ENCODE peak calls at places on chromosomes 13 and 19, in five cellular contexts. R is AG09319, I is fibroblast of lung, L is astrocyte of the spinal cord, U is mesothelial cell of epicardium. T is an unnamed sample.

GRCh38 chr13:37403776-37404497 is 194.6 kb downstream of the POSTN start:
- DNase-seq in U (no peak), R (peak; percentile 95), I (peak; percentile 99), L (peak; percentile 92), T (peak; percentile 21)

GRCh38 chr19:17210296-17210695 is 4.9 kb upstream of the USE1 start:
- DNase-seq in L (no peak), R (no peak), I (no peak), U (no peak), T (no peak)

GRCh38 chr13:75372517-75372916 is 109.5 kb downstream of the TBC1D4 start:
- DNase-seq in I (no peak), L (peak; percentile 67), U (no peak), R (no peak), T (peak; percentile 57)

GRCh38 chr19:7307590-7308218 is 13.5 kb upstream of the INSR start:
- DNase-seq in R (no peak), I (no peak), U (no peak), L (no peak), T (no peak)

GRCh38 chr19:6739390-6739883 is at the start of gene TRIP10:
- DNase-seq in I (peak; percentile 62), L (peak; percentile 79), U (peak; percentile 84), R (peak; percentile 39), T (peak; percentile 30)

GRCh38 chr13:29507356-29507755 is 88.1 kb downstream of the SLC7A1 start:
- DNase-seq in U (no peak), L (no peak), R (no peak), I (no peak), T (no peak)

GRCh38 chr19:17475541-17476115 is 5.3 kb downstream of the SLC27A1 start:
- DNase-seq in I (peak; percentile 75), R (no peak), L (peak; percentile 64), U (no peak), T (peak; percentile 24)

GRCh38 chr13:97537110-97537509 is 103.1 kb downstream of the RAP2A start:
- DNase-seq in I (no peak), U (no peak), R (no peak), L (no peak), T (no peak)

GRCh38 chr13:48602296-48603040 is 51.3 kb upstream of the CYSLTR2 start:
- DNase-seq in R (no peak), L (no peak), U (no peak), I (no peak), T (no peak)

GRCh38 chr13:25371608-25372274 is at the start of gene ATP8A2:
- DNase-seq in I (peak; percentile 5), U (peak; percentile 60), R (no peak), L (no peak), T (no peak)
- TF ChIP-seq CTCF in I (no peak), U (no peak), R (no peak), L (no peak), T (no peak)

GRCh38 chr13:109951491-109951890 is 165.1 kb upstream of the IRS2 start:
- DNase-seq in I (no peak), L (no peak), U (no peak), R (no peak), T (no peak)
- TF ChIP-seq CTCF in I (no peak), L (no peak), U (no peak), R (no peak), T (no peak)

GRCh38 chr19:34336781-34337271 is 28.2 kb upstream of the GPI start:
- DNase-seq in I (no peak), L (peak; percentile 40), U (no peak), R (no peak), T (peak; percentile 29)
- TF ChIP-seq CTCF in I (peak; percentile 65), L (peak; percentile 49), U (peak; percentile 95), R (peak; percentile 62), T (peak; percentile 93)

GRCh38 chr13:60384911-60385310 is 12.1 kb upstream of the TDRD3 start:
- DNase-seq in R (no peak), L (no peak), U (no peak), I (no peak), T (no peak)

GRCh38 chr13:60379837-60380236 is 17.2 kb upstream of the TDRD3 start:
- DNase-seq in L (no peak), U (no peak), R (no peak), I (no peak), T (no peak)
- TF ChIP-seq CTCF in L (no peak), U (no peak), R (no peak), I (peak; percentile 24), T (peak; percentile 42)

GRCh38 chr13:73610799-73611592 is 523.2 kb downstream of the KLF12 start:
- DNase-seq in R (no peak), U (no peak), I (no peak), L (no peak), T (no peak)
- TF ChIP-seq CTCF in R (no peak), U (no peak), I (no peak), L (no peak), T (no peak)

DNA sequence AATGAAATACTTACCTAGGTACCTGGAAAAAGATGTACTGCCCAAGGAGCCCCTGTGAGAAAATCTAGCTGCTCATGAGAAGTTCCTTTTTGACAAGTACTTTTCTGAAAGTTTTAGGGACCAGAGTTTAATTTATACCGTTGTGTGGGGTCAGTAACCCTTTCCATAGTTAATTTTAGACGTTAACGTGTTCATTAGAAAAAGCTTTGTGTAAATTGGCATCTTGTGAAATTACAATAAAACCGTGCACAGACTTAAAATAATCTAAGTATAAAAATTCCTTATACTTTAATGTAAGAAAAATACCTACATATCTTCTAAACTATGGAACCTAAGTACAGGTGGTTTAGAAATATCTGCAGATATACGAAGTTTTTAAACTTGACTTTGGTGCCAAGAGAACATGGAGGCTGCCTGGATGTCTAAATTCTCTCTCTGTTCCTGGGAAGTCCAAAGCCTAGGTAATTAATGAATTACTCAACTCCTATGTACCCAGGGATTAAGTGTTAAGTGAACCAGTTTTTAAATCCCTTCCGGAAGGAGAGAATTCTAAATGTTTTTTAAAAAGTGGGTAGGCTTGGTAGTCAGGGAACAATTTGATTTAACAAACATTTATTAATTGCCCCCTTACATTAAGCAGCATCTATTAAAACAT is 50.2 kb upstream of the PDX1 start:
- DNase-seq in U (no peak), I (no peak), R (no peak), L (no peak), T (no peak)
- TF ChIP-seq CTCF in U (peak; percentile 16), I (no peak), R (no peak), L (no peak), T (peak; percentile 26)

GRCh38 chr13:88144580-88144979 is 473.4 kb downstream of the SLITRK5 start:
- DNase-seq in I (no peak), L (no peak), U (no peak), R (no peak), T (no peak)
- TF ChIP-seq CTCF in I (no peak), L (no peak), U (no peak), R (no peak), T (no peak)

DNA sequence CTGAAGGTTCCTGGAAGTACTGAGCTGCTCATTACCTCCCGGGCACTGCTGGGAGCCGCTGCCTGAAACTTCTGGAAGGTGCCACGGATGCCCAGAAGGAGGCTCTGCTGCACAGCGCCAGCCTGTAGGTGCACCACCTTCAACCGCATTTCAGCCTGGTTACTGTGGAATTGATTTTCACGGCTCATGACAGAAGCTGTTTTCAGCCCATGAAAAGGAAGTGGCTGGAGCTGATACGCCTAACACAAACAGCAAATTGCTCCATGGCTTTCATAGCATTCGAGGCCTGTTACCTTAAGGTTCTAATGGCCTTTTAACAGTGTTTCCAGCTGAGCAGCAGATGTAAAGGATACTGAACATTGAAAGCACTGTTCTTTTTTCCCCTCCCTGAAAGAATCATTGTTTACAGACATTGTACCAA is 22.0 kb downstream of the GPC6 start:
- DNase-seq in R (no peak), L (peak; percentile 88), I (peak; percentile 79), U (no peak), T (peak; percentile 27)
- TF ChIP-seq CTCF in R (no peak), L (peak; percentile 76), I (peak; percentile 21), U (no peak), T (peak; percentile 50)

GRCh38 chr19:35136231-35136630 is 1.4 kb upstream of the LGI4 start:
- DNase-seq in I (no peak), R (no peak), U (no peak), L (no peak), T (no peak)

GRCh38 chr19:35136977-35137702 is 1.5 kb upstream of the FXYD1 start:
- DNase-seq in U (no peak), R (no peak), I (no peak), L (no peak), T (no peak)

GRCh38 chr19:35133826-35134225 is 1.0 kb downstream of the LGI4 start:
- DNase-seq in U (no peak), L (no peak), R (no peak), I (no peak), T (no peak)

GRCh38 chr19:35134601-35135091 is at the start of gene LGI4:
- DNase-seq in U (no peak), L (no peak), R (no peak), I (no peak), T (no peak)

DNA sequence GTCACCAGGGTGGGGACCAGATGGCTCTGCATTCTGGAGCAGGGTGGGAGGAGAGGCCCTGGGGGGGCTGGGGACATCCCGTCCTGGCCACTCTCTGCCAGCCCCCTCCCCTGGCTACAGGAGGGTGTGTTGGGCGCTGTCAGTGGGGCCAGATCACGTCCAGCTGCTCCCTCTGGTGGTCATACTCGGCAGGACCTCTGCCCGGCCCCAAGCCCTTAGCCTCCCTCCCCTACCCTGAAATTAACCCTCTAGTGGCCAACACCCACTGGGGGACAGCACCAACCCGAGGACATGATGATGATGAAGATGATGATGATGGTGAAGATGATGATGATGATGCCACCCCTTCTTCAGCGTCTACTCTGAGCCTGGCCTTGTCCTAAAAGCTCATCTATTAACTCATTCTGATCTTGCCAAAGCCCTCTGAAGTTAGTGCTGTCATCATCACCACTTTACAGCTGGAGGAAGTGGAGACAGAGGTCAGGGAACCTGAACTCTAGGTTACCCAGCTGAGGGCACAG is 590 bp upstream of the LGI4 start:
- DNase-seq in L (peak; percentile 44), U (peak; percentile 86), I (peak; percentile 45), R (no peak), T (peak; percentile 42)
- TF ChIP-seq CTCF in L (peak; percentile 89), U (peak; percentile 88), I (peak; percentile 82), R (peak; percentile 85), T (peak; percentile 95)

T was measured in HFFc6.